ENCODE peak calls at places on chromosomes 5 and 9, in five cellular contexts. U, L, V, W and Q are unnamed samples.

GRCh38 chr5:54654211-54654610 is 136.7 kb downstream of the SNX18 start:
- DNase-seq in V (no peak), U (no peak), L (no peak), W (peak; percentile 66), Q (no peak)

GRCh38 chr5:14665110-14665822 is 748 bp downstream of the OTULIN start:
- DNase-seq in W (peak; percentile 64), L (peak; percentile 22), V (no peak), U (no peak), Q (no peak)

GRCh38 chr5:93123127-93123526 is 457.9 kb downstream of the NR2F1-AS1 start:
- DNase-seq in W (no peak), L (no peak), U (no peak), V (no peak), Q (no peak)

GRCh38 chr5:77292026-77292757 is 81.7 kb downstream of the PDE8B start:
- DNase-seq in L (no peak), U (no peak), W (no peak), V (no peak), Q (no peak)

GRCh38 chr9:31820426-31820825 is 564.0 kb upstream of the ACO1 start:
- DNase-seq in L (no peak), V (no peak), U (no peak), W (no peak), Q (no peak)

GRCh38 chr9:124792976-124793594 is 16.2 kb downstream of the OLFML2A start:
- DNase-seq in V (no peak), W (no peak), U (no peak), L (peak; percentile 76), Q (no peak)

GRCh38 chr9:135242406-135242805 is 154.9 kb downstream of the OLFM1 start:
- DNase-seq in V (no peak), U (no peak), W (no peak), L (no peak), Q (no peak)

GRCh38 chr5:73620335-73620687 is 5.7 kb upstream of the ARHGEF28 start:
- DNase-seq in L (no peak), U (no peak), V (no peak), W (no peak), Q (no peak)

GRCh38 chr9:33924978-33925797 is 108.2 kb downstream of the UBE2R2 start:
- DNase-seq in U (peak; percentile 16), W (peak; percentile 76), L (peak; percentile 51), V (no peak), Q (no peak)

GRCh38 chr9:136154943-136155342 is 36.3 kb upstream of the TMEM250 start:
- DNase-seq in U (no peak), V (no peak), W (no peak), L (no peak), Q (no peak)

GRCh38 chr5:127893232-127893631 is 190.0 kb downstream of the CCDC192 start:
- DNase-seq in W (no peak), V (no peak), U (no peak), L (no peak), Q (no peak)

GRCh38 chr5:135422419-135422818 is 23.4 kb upstream of the MACROH2A1 start:
- DNase-seq in V (no peak), L (no peak), W (no peak), U (no peak), Q (no peak)

GRCh38 chr5:59694416-59694815 is 199.1 kb downstream of the PDE4D start:
- DNase-seq in W (no peak), L (no peak), V (no peak), U (no peak), Q (no peak)

GRCh38 chr9:108580021-108580439 is 275.8 kb downstream of the ACTL7B start:
- DNase-seq in V (no peak), L (no peak), W (peak; percentile 96), U (peak; percentile 95), Q (no peak)

GRCh38 chr5:164370841-164371240 is 865.4 kb downstream of the MAT2B start:
- DNase-seq in U (no peak), L (no peak), W (no peak), V (no peak), Q (no peak)

GRCh38 chr9:103789686-103790085 is 304.4 kb upstream of the SMC2 start:
- DNase-seq in V (no peak), L (no peak), W (peak; percentile 26), U (no peak), Q (no peak)

GRCh38 chr5:42377496-42377895 is 45.7 kb upstream of the GHR start:
- DNase-seq in V (no peak), U (no peak), W (no peak), L (no peak), Q (no peak)

GRCh38 chr9:14769235-14769580 is 46.7 kb upstream of the CER1 start:
- DNase-seq in W (peak; percentile 59), U (peak; percentile 10), V (no peak), L (no peak), Q (no peak)

GRCh38 chr9:38277601-38278200 is 114.8 kb upstream of the ALDH1B1 start:
- DNase-seq in U (no peak), L (no peak), V (no peak), W (peak; percentile 6), Q (no peak)

GRCh38 chr9:129322022-129322621 is 144.1 kb upstream of the IER5L start:
- DNase-seq in U (no peak), V (peak; percentile 47), W (no peak), L (peak; percentile 43), Q (peak; percentile 56)

GRCh38 chr9:125444956-125445506 is 183.4 kb downstream of the GAPVD1 start:
- DNase-seq in L (no peak), W (no peak), V (no peak), U (no peak), Q (no peak)

GRCh38 chr5:61575103-61575502 is 243.0 kb downstream of the ZSWIM6 start:
- DNase-seq in V (no peak), U (no peak), L (no peak), W (no peak), Q (no peak)

GRCh38 chr5:61575581-61575980 is 243.5 kb downstream of the ZSWIM6 start:
- DNase-seq in V (no peak), L (no peak), W (no peak), U (no peak), Q (no peak)

GRCh38 chr5:61570767-61571166 is 238.7 kb downstream of the ZSWIM6 start:
- DNase-seq in V (no peak), U (no peak), L (no peak), W (no peak), Q (no peak)

GRCh38 chr5:61576556-61576955 is 244.5 kb downstream of the ZSWIM6 start:
- DNase-seq in W (no peak), U (no peak), V (no peak), L (no peak), Q (no peak)

DNA sequence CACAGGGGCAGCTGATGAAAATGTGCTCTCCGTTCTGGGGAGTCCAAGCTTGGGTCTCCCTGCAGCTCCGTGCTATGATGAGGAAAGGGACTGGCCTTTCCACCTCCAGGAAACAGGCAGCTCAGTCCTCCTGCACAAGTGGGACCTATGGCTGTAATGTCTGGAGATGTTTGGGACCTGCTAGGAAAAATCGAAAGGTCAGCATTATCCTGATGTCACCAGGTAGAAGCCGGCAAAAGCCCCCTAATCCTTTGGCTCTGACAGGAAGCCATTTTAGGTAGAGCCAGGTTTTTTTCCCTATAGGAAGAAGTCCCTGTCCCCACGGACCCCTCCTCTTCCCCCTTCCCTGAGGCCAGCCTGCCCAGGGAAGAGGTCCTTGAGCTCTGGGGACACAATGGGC is 240.9 kb downstream of the ZSWIM6 start:
- DNase-seq in W (no peak), V (no peak), U (no peak), L (no peak), Q (no peak)
- TF ChIP-seq POLR2A in W (no peak), V (no peak), U (no peak), L (no peak), Q (no peak)

GRCh38 chr9:133354766-133355165 is 1.5 kb downstream of the SURF1 start:
- DNase-seq in V (no peak), U (no peak), L (no peak), W (peak; percentile 78), Q (no peak)

GRCh38 chr9:133353548-133353947 is 2.7 kb downstream of the SURF1 start:
- DNase-seq in U (no peak), V (no peak), W (peak; percentile 35), L (no peak), Q (no peak)

GRCh38 chr9:133357656-133358055 is 1.3 kb downstream of the SURF2 start:
- DNase-seq in V (no peak), L (no peak), W (no peak), U (no peak), Q (no peak)

GRCh38 chr9:133355881-133356357 is 368 bp downstream of the SURF1 start:
- DNase-seq in L (no peak), W (peak; percentile 47), U (no peak), V (no peak), Q (no peak)

DNA sequence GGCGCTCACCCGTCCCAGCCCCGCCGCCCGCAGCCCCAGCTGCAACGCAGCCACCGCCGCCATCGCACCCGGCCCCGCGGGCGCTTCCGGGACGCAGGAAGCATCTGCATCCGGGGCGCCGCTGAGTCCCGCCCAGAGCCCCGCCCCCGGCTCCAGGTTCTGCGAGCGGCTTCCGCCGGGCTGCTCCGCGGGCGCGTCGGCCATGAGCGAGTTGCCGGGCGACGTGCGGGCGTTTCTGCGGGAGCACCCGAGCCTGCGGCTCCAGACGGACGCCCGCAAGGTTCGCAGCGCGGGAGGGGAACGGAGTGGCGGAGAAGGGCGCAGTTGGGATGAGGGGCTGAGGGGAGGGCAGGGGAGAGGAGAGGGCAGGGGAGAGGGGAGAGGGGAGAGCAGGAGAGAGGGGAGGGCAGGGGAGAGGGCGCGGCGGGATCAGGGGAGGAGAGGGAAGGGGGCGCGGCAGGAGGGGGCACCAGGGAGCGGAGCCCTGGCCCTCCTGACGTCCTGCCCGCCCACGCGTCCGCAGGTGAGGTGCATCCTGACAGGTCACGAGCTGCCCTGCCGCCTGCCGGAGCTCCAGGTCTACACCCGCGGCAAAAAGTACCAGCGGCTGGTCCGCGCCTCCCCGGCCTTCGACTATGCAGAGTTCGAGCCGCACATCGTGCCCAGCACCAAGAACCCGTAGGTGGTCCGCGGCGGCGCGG is at the start of the genes SURF1 and SURF2:
- DNase-seq in W (peak; percentile 88), U (no peak), L (peak; percentile 88), V (peak; percentile 88), Q (peak; percentile 95)
- TF ChIP-seq POLR2A in W (peak; percentile 72), U (peak; percentile 94), L (peak; percentile 48), V (no peak), Q (no peak)

GRCh38 chr9:114156658-114157421 is 1.5 kb downstream of the COL27A1 start:
- DNase-seq in U (no peak), V (no peak), L (peak; percentile 80), W (peak; percentile 38), Q (no peak)

GRCh38 chr9:114157516-114158176 is 2.3 kb downstream of the COL27A1 start:
- DNase-seq in U (no peak), W (no peak), L (no peak), V (no peak), Q (no peak)

GRCh38 chr9:114155263-114155966 is at the start of gene COL27A1:
- DNase-seq in U (peak; percentile 19), L (peak; percentile 90), W (peak; percentile 86), V (peak; percentile 86), Q (peak; percentile 89)

GRCh38 chr9:114155967-114156294 is 594 bp downstream of the COL27A1 start:
- DNase-seq in V (no peak), L (no peak), W (peak; percentile 44), U (no peak), Q (no peak)

DNA sequence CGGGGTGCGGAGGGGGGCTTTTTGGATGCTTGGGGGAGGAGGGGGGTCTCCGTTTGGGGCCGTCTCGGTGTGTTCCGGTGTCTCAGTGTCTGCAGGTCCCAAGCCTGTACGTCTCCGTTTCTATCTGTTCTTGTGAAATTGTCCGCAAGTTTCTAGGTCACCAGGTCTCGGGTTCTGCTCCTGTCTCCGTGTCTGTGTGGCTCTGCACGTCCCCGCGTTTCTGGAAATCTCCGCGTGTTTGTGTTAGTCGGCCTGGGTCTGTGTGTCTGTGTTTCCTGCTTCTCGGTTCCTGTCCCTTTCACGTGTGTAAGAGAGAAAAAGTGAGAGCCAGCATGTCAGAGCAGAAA is 947 bp downstream of the COL27A1 start:
- DNase-seq in V (no peak), U (no peak), W (peak; percentile 51), L (no peak), Q (no peak)
- TF ChIP-seq POLR2A in V (no peak), U (no peak), W (no peak), L (no peak), Q (no peak)

GRCh38 chr5:32387176-32387575 is 57.4 kb downstream of the ZFR start:
- DNase-seq in L (no peak), U (no peak), W (no peak), V (no peak), Q (no peak)
- TF ChIP-seq POLR2A in L (no peak), U (no peak), W (no peak), V (no peak), Q (no peak)